ENCODE peak calls at places on chromosomes 7 and 10, in eight cellular contexts. H is spleen, G is HCT116, W is gastrocnemius medialis, P is heart left ventricle, D is adrenal gland, U is ovary, Y is K562. C is an unnamed sample.

GRCh38 chr7:135200824-135201331 is 10.4 kb downstream of the WDR91 start:
- DNase-seq in H (no peak), G (no peak), W (no peak), P (no peak), D (no peak), U (no peak), Y (no peak), C (no peak)

GRCh38 chr7:81470084-81470723 is 299.6 kb downstream of the HGF start:
- DNase-seq in H (no peak), G (peak; percentile 73), W (peak; percentile 23), P (peak; percentile 73), D (peak; percentile 69), U (peak; percentile 78), Y (peak; percentile 15), C (peak; percentile 78)

GRCh38 chr10:76430330-76430729 is 998.9 kb downstream of the LRMDA start:
- DNase-seq in H (no peak), G (no peak), W (no peak), P (no peak), D (no peak), U (no peak), Y (no peak), C (no peak)

GRCh38 chr7:36752026-36752735 is 27.9 kb upstream of the AOAH start:
- DNase-seq in H (no peak), G (no peak), W (no peak), P (no peak), D (no peak), U (no peak), Y (no peak), C (no peak)

GRCh38 chr10:86613905-86614304 is 40.4 kb upstream of the OPN4 start:
- DNase-seq in H (no peak), G (no peak), W (no peak), P (no peak), D (no peak), U (no peak), Y (no peak), C (no peak)

GRCh38 chr7:107228291-107228690 is 59.5 kb downstream of the HBP1 start:
- DNase-seq in H (no peak), G (no peak), W (no peak), P (no peak), D (no peak), U (no peak), Y (no peak), C (no peak)

GRCh38 chr7:38909870-38910269 is 879 bp upstream of the VPS41 start:
- DNase-seq in H (no peak), G (no peak), W (no peak), P (no peak), D (no peak), U (no peak), Y (peak; percentile 19), C (no peak)

GRCh38 chr10:62616885-62617635 is 187.5 kb upstream of the ADO start:
- DNase-seq in H (no peak), G (no peak), W (no peak), P (no peak), D (no peak), U (no peak), Y (no peak), C (no peak)

GRCh38 chr10:131735577-131735976 is 165.2 kb upstream of the PPP2R2D start:
- DNase-seq in H (no peak), G (no peak), W (no peak), P (no peak), D (no peak), U (no peak), Y (no peak), C (no peak)

GRCh38 chr7:137978464-137979237 is 23.2 kb downstream of the CREB3L2 start:
- DNase-seq in H (no peak), G (peak; percentile 89), W (peak; percentile 75), P (peak; percentile 74), D (peak; percentile 91), U (no peak), Y (peak; percentile 62), C (no peak)

GRCh38 chr10:96290368-96291133 is 13.7 kb upstream of the DNTT start:
- DNase-seq in H (no peak), G (no peak), W (no peak), P (no peak), D (no peak), U (no peak), Y (no peak), C (no peak)

GRCh38 chr10:91887900-91888225 is 21.4 kb downstream of the FGFBP3 start:
- DNase-seq in H (no peak), G (no peak), W (no peak), P (no peak), D (no peak), U (no peak), Y (no peak), C (no peak)

GRCh38 chr7:121795736-121796135 is 77.2 kb upstream of the PTPRZ1 start:
- DNase-seq in H (no peak), G (no peak), W (no peak), P (no peak), D (no peak), U (no peak), Y (no peak), C (no peak)
- H3K4me3 ChIP-seq in H (no peak overlapping the region), G (no peak overlapping the region), W (no peak overlapping the region), P (no peak overlapping the region), D (no peak overlapping the region), U (no peak overlapping the region), Y (no peak overlapping the region), C (no peak overlapping the region)

GRCh38 chr10:3131098-3131497 is 41.5 kb downstream of the PITRM1 start:
- DNase-seq in H (no peak), G (no peak), W (peak; percentile 85), P (no peak), D (no peak), U (no peak), Y (no peak), C (no peak)

GRCh38 chr10:3132036-3133025 is 40.3 kb downstream of the PITRM1 start:
- DNase-seq in H (peak; percentile 65), G (no peak), W (peak; percentile 9), P (no peak), D (no peak), U (no peak), Y (no peak), C (no peak)

GRCh38 chr10:3128379-3129130 is 44.0 kb downstream of the PITRM1 start:
- DNase-seq in H (no peak), G (no peak), W (no peak), P (no peak), D (no peak), U (no peak), Y (no peak), C (no peak)

GRCh38 chr10:3127921-3128320 is 44.7 kb downstream of the PITRM1 start:
- DNase-seq in H (no peak), G (no peak), W (no peak), P (no peak), D (no peak), U (no peak), Y (no peak), C (no peak)

DNA sequence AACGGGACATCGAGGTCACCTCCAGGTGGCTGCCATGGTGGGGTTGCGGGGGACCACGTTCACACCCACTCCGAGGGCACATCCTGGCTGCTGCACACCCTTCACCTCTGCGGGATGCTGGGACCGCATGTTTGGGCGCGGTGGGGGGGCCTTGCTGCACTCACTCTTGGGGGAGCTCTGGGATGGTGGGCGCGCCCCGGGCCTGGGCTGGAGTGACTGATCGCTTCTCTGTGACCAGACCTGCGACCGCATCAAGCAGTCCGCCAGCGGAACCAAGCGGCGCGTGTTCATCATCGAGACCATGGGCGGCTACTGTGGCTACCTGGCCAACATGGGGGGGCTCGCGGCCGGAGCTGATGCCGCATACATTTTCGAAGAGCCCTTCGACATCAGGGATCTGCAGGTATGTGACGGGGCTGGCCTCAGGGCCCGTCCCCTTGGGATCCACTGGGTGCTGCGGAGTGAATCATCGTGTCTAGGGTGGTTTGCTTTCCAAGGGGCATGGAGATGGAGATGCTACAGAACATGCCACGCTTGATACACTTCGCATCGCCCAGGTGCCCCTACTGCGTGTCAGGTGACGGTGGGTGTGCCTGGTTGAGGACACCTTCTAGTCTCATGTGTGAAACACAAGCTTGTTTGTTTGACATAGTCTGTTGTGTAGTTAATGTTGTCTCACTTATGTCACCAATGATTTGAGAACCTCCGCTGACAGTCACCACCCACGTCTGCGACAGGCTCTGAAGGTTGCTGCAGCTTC is 42.8 kb downstream of the PITRM1 start:
- DNase-seq in H (no peak), G (no peak), W (no peak), P (no peak), D (no peak), U (no peak), Y (no peak), C (no peak)
- H3K36me3 ChIP-seq in H (peaks cover 24% of the 10 kb centered on the region), G (peaks cover 44% of the 10 kb centered on the region), W (peaks cover 28% of the 10 kb centered on the region), P (peaks cover 7% of the 10 kb centered on the region), D (peaks cover 9% of the 10 kb centered on the region), U (no peaks in the 10 kb centered on the region), Y (peaks cover 91% of the 10 kb centered on the region), C (no peaks in the 10 kb centered on the region)

GRCh38 chr7:77696643-77697534 is 630 bp downstream of the RSBN1L start:
- DNase-seq in H (peak; percentile 93), G (no peak), W (peak; percentile 43), P (peak; percentile 65), D (peak; percentile 78), U (peak; percentile 70), Y (peak; percentile 72), C (peak; percentile 78)

GRCh38 chr7:77699056-77699455 is 2.8 kb downstream of the RSBN1L start:
- DNase-seq in H (no peak), G (no peak), W (no peak), P (no peak), D (no peak), U (no peak), Y (no peak), C (no peak)

GRCh38 chr7:77696057-77696642 is at the start of gene RSBN1L:
- DNase-seq in H (peak; percentile 99), G (peak; percentile 92), W (peak; percentile 99), P (peak; percentile 99), D (peak; percentile 99), U (peak; percentile 98), Y (peak; percentile 98), C (peak; percentile 100)

GRCh38 chr7:77698042-77698625 is 1.9 kb downstream of the RSBN1L start:
- DNase-seq in H (no peak), G (no peak), W (no peak), P (no peak), D (no peak), U (no peak), Y (no peak), C (no peak)

DNA sequence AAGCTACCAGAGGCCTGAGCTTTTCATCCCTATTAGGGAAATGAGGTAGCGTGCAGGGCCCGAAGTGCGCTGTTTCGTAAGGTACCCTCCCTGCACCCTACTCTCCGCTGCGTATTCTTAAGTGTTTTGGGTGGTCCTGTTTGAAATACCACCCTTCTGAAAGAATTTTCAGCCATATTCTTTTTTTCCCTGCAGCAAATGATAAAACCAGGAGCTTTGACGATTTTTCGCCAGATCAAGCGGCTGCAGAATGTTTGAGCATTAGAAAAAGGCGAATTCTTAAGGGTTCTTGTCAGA is 1.2 kb downstream of the RSBN1L start:
- DNase-seq in H (peak; percentile 83), G (no peak), W (peak; percentile 47), P (peak; percentile 47), D (no peak), U (peak; percentile 34), Y (no peak), C (no peak)
- TF ChIP-seq POLR2A in H (no peak), G (no peak), W (no peak), P (no peak), D (no peak), U (no peak), Y (no peak), C (no peak)

DNA sequence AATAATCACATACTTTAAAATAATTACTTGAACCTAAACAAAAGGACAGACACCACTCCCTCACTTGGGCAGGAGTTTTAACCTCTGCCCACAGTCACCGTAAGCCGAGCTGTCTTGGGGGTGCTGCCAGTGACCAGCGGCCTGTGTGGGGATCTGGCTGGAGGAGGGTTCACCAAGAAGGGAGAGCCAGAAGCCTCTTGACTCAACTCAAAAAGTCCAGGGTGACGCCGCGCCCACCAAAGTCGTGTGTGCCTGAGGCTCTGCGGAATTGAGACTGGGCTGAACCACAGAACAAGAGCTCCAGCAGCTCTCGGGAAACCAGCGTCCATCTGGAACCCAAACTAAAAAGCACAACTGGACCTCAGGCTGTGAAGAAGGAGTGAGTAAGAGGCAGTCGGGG is 35.8 kb downstream of the ZFAND2A start:
- DNase-seq in H (peak; percentile 46), G (no peak), W (peak; percentile 39), P (no peak), D (no peak), U (peak; percentile 35), Y (no peak), C (no peak)
- H3K4me3 ChIP-seq in H (no peak overlapping the region), G (no peak overlapping the region), W (peak overlapping the region; percentile 42), P (peak overlapping the region; percentile 52), D (no peak overlapping the region), U (no peak overlapping the region), Y (no peak overlapping the region), C (no peak overlapping the region)